ENCODE peak calls at places on chromosomes 16 and 17, in nine cellular contexts. P is aorta; E is Panc1; T is brain microvascular endothelial cell; N is left lung; U is CD4-positive, alpha-beta memory T cell; A is stomach; W is body of pancreas; J is ovary. L is an unnamed sample. For H3K27me3, the result is how much of the 10 kb centered on the place peaks cover.

GRCh38 chr17:48597775-48598631 is 4.4 kb upstream of the HOXB5 start:
- DNase-seq in P (peak), E (no peak), T (no peak), N (no peak), U (peak), A (peak), W (peak), J (no peak), L (no peak)

GRCh38 chr16:53081032-53081424 is 26.2 kb downstream of the CHD9 start:
- DNase-seq in P (no peak), E (no peak), T (peak), N (no peak), U (no peak), A (no peak), W (no peak), J (no peak), L (no peak)

GRCh38 chr16:50372611-50373344 is 4.0 kb upstream of the BRD7 start:
- DNase-seq in P (no peak), E (no peak), T (no peak), N (no peak), U (no peak), A (no peak), W (peak), J (no peak), L (no peak)

GRCh38 chr17:31373150-31374082 is 18.1 kb upstream of the RAB11FIP4 start:
- DNase-seq in P (no peak), E (peak), T (peak), N (no peak), U (peak), A (no peak), W (no peak), J (no peak), L (no peak)

GRCh38 chr17:64498308-64499203 is 1.7 kb upstream of the POLG2 start:
- DNase-seq in P (no peak), E (no peak), T (no peak), N (no peak), U (peak), A (no peak), W (no peak), J (no peak), L (no peak)

GRCh38 chr17:72471296-72471695 is 350.5 kb downstream of the SOX9 start:
- DNase-seq in P (no peak), E (no peak), T (no peak), N (no peak), U (no peak), A (no peak), W (no peak), J (no peak), L (no peak)

GRCh38 chr17:42659079-42659931 is at the start of gene TUBG2:
- DNase-seq in P (peak), E (no peak), T (peak), N (peak), U (peak), A (peak), W (peak), J (peak), L (peak)

GRCh38 chr16:14399397-14400284 is 230.4 kb downstream of the PARN start:
- DNase-seq in P (peak), E (peak), T (peak), N (no peak), U (no peak), A (no peak), W (no peak), J (no peak), L (no peak)

GRCh38 chr17:30236807-30237206 is 1.3 kb upstream of the SLC6A4 start:
- DNase-seq in P (peak), E (no peak), T (no peak), N (peak), U (no peak), A (peak), W (peak), J (peak), L (no peak)

GRCh38 chr17:30236297-30236624 is 764 bp upstream of the SLC6A4 start:
- DNase-seq in P (no peak), E (no peak), T (no peak), N (no peak), U (no peak), A (no peak), W (no peak), J (no peak), L (no peak)

GRCh38 chr17:30234954-30235353 is 543 bp downstream of the SLC6A4 start:
- DNase-seq in P (no peak), E (no peak), T (no peak), N (no peak), U (no peak), A (no peak), W (no peak), J (no peak), L (no peak)

GRCh38 chr17:30234296-30234695 is 1.2 kb downstream of the SLC6A4 start:
- DNase-seq in P (no peak), E (no peak), T (no peak), N (no peak), U (no peak), A (no peak), W (no peak), J (no peak), L (no peak)

DNA sequence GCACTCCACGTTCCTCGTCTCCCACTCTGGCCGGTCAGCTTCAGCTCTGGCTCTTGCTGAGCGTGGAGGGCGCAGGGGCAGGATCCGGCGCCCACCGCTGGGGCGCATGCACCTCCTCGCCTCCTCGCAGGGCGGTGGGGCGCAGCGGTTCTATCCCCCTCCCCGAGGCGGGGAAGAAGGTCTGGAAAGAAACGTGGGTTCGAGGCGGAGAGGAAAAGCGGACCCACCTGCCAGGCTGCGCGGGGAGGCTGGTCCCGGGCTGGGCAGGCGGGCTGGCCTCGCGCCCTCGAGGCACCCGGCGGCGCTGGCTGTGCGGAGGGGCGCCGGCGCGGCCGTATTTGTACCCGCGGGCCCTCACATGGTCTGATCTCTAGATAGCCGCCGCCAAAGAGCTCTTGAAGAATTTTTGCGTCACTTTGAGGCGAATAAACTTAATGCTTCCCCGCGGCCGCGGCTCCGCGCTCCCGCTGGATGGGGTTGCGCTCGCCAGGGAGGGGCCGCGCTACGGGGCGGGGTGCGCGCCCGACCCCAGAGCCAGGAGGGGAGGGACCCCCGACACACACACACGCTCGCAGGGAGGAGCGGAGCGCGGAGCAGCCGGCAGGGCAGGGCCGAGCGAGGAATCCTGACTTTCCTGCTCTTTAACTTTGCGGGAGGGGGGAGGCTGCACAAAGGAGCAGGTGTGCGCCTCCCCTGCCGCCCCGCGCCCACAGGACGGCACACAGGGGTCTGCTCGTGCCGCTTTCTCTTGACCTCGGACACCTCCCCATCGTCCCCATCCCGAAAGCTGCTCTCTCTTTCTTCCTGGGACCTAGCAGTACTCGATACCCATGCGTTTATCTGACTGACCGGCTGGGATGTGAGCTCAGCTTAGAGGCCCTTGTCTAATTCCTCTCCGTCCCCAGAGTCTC is at the start of gene SLC6A4:
- DNase-seq in P (no peak), E (no peak), T (no peak), N (no peak), U (no peak), A (no peak), W (peak), J (no peak), L (no peak)
- H3K27me3 ChIP-seq in P (under half), E (under half), T (under half), N (under half), U (under half), A (under half), W (under half), J (under half), L (under half)

DNA sequence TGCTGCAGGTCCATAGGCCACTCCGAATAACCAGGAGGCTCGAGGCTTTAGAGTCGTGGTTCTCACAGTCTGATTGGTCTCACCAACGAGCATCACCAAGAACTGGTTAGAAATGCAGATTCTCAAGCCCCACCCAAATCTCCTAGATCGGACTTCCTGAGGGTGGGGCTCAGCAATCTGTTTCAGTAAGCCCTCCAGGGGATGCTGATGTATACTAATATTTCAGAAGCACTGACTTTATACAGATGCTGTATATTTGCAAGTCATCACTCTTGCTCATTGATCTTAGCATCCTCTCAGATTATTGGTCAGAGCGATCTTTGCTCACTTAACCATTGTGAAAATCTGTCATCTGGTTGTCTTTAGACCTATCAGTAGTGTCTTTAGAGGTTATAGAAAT is 4.4 kb upstream of the VAC14 start:
- DNase-seq in P (no peak), E (no peak), T (no peak), N (no peak), U (no peak), A (no peak), W (no peak), J (no peak), L (no peak)
- H3K27ac ChIP-seq in P (no peak), E (no peak), T (peak), N (no peak), U (no peak), A (no peak), W (no peak), J (no peak), L (no peak)

GRCh38 chr17:78873519-78874340 is 29.3 kb downstream of the CEP295NL start:
- DNase-seq in P (no peak), E (no peak), T (peak), N (no peak), U (no peak), A (peak), W (peak), J (no peak), L (no peak)
- H3K4me3 ChIP-seq in P (no peak), E (no peak), T (no peak), N (no peak), U (no peak), A (no peak), W (no peak), J (no peak), L (no peak)

GRCh38 chr17:81125573-81126081 is 39.7 kb upstream of the PVALEF start:
- DNase-seq in P (no peak), E (no peak), T (no peak), N (no peak), U (no peak), A (no peak), W (no peak), J (no peak), L (no peak)
- H3K27me3 ChIP-seq in P (under half), E (under half), T (under half), N (under half), U (under half), A (under half), W (under half), J (under half), L (under half)

GRCh38 chr17:40151414-40151955 is 11.1 kb downstream of the CASC3 start:
- DNase-seq in P (no peak), E (no peak), T (no peak), N (no peak), U (no peak), A (no peak), W (no peak), J (no peak), L (no peak)
- H3K27ac ChIP-seq in P (no peak), E (no peak), T (no peak), N (no peak), U (no peak), A (no peak), W (no peak), J (no peak), L (no peak)

GRCh38 chr16:68005786-68006286 is 6.6 kb upstream of the DPEP2 start:
- DNase-seq in P (no peak), E (no peak), T (no peak), N (peak), U (peak), A (peak), W (no peak), J (no peak), L (peak)
- H3K4me3 ChIP-seq in P (no peak), E (no peak), T (no peak), N (no peak), U (no peak), A (no peak), W (no peak), J (no peak), L (peak)

DNA sequence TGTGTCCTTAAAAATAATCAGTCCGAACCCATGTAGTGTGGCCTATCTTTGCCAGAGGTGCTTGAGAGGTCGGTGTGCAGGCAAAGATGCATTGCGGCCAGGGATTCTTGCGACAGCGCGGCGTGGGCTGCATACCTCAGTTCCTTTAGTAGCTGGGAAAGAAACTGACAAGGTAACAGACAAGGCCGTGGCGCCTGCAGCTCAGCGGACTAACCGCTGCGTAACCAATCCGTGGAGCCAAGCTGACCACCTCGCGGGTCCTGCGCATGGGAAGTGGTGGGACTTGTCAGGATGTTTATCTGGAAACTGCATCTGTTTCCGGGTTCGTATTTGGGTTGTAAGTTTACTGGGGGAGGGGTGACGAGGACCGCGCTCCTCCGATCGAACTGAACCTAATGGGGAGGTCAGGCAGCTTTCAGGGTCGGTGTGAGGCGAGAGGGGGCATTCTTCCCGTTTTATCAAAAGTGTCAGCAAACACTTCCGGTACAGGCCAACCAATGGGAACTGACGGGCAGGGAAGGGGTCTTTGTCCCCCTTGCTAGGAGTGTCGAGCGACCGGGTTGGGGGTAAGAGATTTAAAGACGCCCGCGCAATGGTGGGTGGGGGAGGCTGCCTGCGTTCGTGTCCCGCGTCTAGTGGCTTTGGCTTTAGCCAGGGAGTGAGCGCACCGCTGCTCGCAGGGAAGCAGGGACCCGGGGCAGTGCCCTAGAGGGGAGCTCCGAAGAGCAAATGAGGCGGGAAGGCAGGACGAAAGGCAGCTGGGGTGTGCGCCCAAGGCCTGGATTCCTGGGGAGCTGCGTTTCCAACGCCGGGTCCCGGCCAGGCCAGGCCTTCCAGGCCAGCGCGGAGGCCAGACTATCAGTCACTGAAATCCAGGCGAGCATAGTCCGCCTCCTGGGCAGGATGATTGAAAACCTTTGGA is 7.0 kb downstream of the IRX6 start:
- DNase-seq in P (no peak), E (no peak), T (no peak), N (no peak), U (no peak), A (no peak), W (no peak), J (no peak), L (no peak)
- H3K27me3 ChIP-seq in P (under half), E (under half), T (half or more), N (under half), U (under half), A (half or more), W (under half), J (under half), L (under half)